ENCODE peak calls at places on chromosome 16, in five cellular contexts. Q is fibroblast of lung, G is neuronal stem cell, B is mesenchymal stem cell, L is SK-N-SH. Z is an unnamed sample.

GRCh38 chr16:13660807-13661206 is 259.1 kb upstream of the ERCC4 start:
- DNase-seq in Q (no peak), G (no peak), B (no peak), L (no peak), Z (no peak)

GRCh38 chr16:85473909-85474640 is 139.0 kb upstream of the GSE1 start:
- DNase-seq in Q (no peak), G (no peak), B (no peak), L (peak; percentile 81), Z (peak; percentile 70)

GRCh38 chr16:86509759-86510464 is 415 bp upstream of the FOXF1 start:
- DNase-seq in Q (peak; percentile 93), G (peak; percentile 54), B (peak; percentile 97), L (no peak), Z (peak; percentile 79)

GRCh38 chr16:81636298-81636960 is 142.7 kb upstream of the PLCG2 start:
- DNase-seq in Q (no peak), G (no peak), B (no peak), L (no peak), Z (no peak)

GRCh38 chr16:79571065-79571697 is 29.4 kb downstream of the MAF start:
- DNase-seq in Q (no peak), G (no peak), B (no peak), L (no peak), Z (no peak)

GRCh38 chr16:1082266-1082951 is 9.9 kb downstream of the SSTR5 start:
- DNase-seq in Q (peak; percentile 41), G (no peak), B (peak; percentile 15), L (no peak), Z (no peak)

GRCh38 chr16:57260294-57260929 is 15.4 kb downstream of the ARL2BP start:
- DNase-seq in Q (peak; percentile 79), G (peak; percentile 81), B (peak; percentile 88), L (no peak), Z (peak; percentile 82)

GRCh38 chr16:13510425-13511151 is 409.4 kb upstream of the ERCC4 start:
- DNase-seq in Q (no peak), G (no peak), B (no peak), L (no peak), Z (no peak)

DNA sequence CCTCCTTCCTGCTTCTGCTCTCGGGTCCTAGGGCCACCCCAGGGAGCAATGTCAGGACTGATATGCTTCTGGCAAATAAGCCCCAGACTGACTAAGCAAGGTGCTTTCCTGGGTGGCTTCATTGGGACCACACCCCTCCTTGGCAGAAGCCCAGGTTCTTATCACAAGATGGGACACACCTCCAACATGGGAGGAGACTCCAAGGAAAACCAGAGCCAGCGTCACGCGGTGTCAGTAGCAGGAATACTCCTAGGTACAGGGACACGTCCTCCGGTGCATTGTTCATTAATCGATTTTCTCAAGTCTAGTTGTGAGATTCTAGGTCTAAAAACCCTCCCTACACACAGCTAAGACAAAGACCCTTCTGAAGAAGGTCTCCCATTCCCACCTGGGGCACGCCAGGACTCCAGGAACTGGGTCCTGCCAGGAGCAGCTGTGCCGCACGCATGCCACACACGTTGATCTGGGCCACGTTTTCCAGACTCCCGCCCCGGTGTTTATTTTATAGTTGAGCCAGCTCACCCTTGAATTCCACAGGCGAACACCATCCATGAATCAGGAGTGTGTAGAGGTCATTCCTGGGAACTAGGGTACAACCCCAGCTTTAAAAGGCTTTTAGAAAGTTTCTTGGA is 30.8 kb downstream of the FA2H start:
- DNase-seq in Q (peak; percentile 66), G (no peak), B (peak; percentile 64), L (no peak), Z (no peak)
- H3K27ac ChIP-seq in Q (no peak overlapping the region), G (no peak overlapping the region), B (no peak overlapping the region), L (no peak overlapping the region), Z (no peak overlapping the region)

GRCh38 chr16:88798772-88799455 is 4.7 kb upstream of the CDT1 start:
- DNase-seq in Q (no peak), G (no peak), B (no peak), L (no peak), Z (no peak)

GRCh38 chr16:88800277-88800592 is 3.4 kb upstream of the CDT1 start:
- DNase-seq in Q (no peak), G (no peak), B (no peak), L (no peak), Z (no peak)

GRCh38 chr16:88798073-88798472 is 5.5 kb upstream of the CDT1 start:
- DNase-seq in Q (no peak), G (no peak), B (no peak), L (no peak), Z (no peak)

GRCh38 chr16:88796278-88796677 is 7.3 kb upstream of the CDT1 start:
- DNase-seq in Q (no peak), G (no peak), B (no peak), L (no peak), Z (no peak)

GRCh38 chr16:88799569-88800276 is 3.9 kb upstream of the CDT1 start:
- DNase-seq in Q (no peak), G (no peak), B (no peak), L (no peak), Z (no peak)
- H3K9ac ChIP-seq in Q (no peak overlapping the region), G (peak overlapping the region; percentile 51), B (no peak overlapping the region), L (no peak overlapping the region), Z (no peak overlapping the region)

GRCh38 chr16:71859751-71860521 is 14.2 kb downstream of the ATXN1L start:
- DNase-seq in Q (no peak), G (no peak), B (no peak), L (no peak), Z (no peak)
- H3K27ac ChIP-seq in Q (no peak overlapping the region), G (no peak overlapping the region), B (peak overlapping the region; percentile 80), L (no peak overlapping the region), Z (no peak overlapping the region)

GRCh38 chr16:46972429-46972970 is 974 bp downstream of the DNAJA2 start:
- DNase-seq in Q (peak; percentile 43), G (no peak), B (peak; percentile 33), L (peak; percentile 55), Z (no peak)

GRCh38 chr16:46970089-46970488 is 3.4 kb downstream of the DNAJA2 start:
- DNase-seq in Q (no peak), G (no peak), B (no peak), L (no peak), Z (no peak)

GRCh38 chr16:46973457-46974324 is at the start of gene DNAJA2:
- DNase-seq in Q (peak; percentile 87), G (peak; percentile 88), B (peak; percentile 90), L (peak; percentile 96), Z (peak; percentile 96)

GRCh38 chr16:46972971-46973456 is 460 bp downstream of the DNAJA2 start:
- DNase-seq in Q (peak; percentile 25), G (peak; percentile 26), B (peak; percentile 40), L (peak; percentile 72), Z (peak; percentile 76)

DNA sequence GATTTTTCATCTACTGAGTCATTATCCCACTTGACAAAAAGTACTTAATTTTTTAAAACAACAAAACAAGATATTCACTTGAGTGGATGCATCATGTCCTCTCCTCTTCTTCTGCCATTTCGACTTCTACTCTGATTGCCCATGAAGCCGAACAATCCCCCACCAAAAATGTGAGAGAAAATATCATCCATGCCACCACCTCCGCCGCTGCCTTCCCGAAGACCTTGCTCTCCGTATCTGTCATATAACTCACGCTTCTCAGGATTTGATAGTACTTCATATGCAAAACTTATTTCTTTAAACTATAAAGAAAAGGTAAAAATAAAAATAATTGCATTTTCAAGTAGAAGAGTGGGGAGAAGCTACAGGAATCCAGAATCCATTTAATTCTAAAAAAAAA is 2.2 kb downstream of the DNAJA2 start:
- DNase-seq in Q (no peak), G (no peak), B (no peak), L (no peak), Z (no peak)
- H3K9ac ChIP-seq in Q (no peak overlapping the region), G (no peak overlapping the region), B (peak overlapping the region; percentile 97), L (no peak overlapping the region), Z (no peak overlapping the region)

DNA sequence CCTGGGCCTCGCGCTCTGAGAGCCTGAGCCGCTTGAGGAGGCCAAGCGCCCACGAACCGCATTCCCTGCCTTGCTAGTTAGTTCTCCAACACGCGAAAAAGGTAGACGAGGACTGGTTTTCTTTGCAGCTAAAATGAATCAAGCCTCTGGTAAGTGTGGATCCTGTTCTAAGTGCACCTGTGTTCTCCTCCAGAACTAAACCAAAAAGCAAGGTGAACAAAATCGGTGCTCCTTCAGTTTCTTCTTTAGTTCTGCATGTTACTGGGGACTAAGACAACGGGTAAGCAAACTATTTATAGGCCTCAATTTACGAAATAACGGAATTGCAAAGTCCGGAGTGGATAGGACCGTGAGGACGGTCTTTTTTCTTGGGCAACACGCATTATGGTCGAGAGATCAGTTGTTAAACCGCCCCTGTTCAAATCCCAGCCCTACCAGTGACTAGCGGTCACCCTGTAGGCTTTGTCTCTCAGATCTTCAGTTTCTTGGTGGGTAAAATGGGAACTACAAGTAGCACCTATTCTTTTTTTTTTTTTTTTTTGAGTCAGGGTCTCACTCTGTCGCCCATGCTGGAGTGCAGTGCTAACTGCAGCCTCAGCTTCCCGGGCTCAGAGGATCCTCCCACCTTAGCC is 993 bp upstream of the ANKRD11 start:
- DNase-seq in Q (no peak), G (peak; percentile 31), B (peak; percentile 85), L (peak; percentile 46), Z (peak; percentile 77)
- H3K27ac ChIP-seq in Q (peak overlapping the region; percentile 94), G (no peak overlapping the region), B (no peak overlapping the region), L (peak overlapping the region; percentile 94), Z (peak overlapping the region; percentile 87)

Z was measured in endodermal cell.